ENCODE peak calls at places on chromosomes 11 and 22, in ten cellular contexts. E, T, M, A, N, S, K, Q, I and U are unnamed samples.

GRCh38 chr22:39095971-39096370 is 1.1 kb upstream of the APOBEC3H start:
- DNase-seq in E (no peak), T (no peak), M (no peak), A (no peak), N (no peak), S (no peak), K (no peak), Q (no peak), I (no peak), U (no peak)

GRCh38 chr22:33361581-33361980 is 303.4 kb upstream of the SYN3 start:
- DNase-seq in E (no peak), T (no peak), M (no peak), A (no peak), N (no peak), S (no peak), K (peak; percentile 48), Q (no peak), I (no peak), U (peak; percentile 10)

GRCh38 chr11:16825968-16826367 is 87.5 kb downstream of the C11orf58 start:
- DNase-seq in E (no peak), T (no peak), M (no peak), A (no peak), N (no peak), S (no peak), K (no peak), Q (no peak), I (no peak), U (no peak)

GRCh38 chr11:91768783-91769182 is 455.8 kb upstream of the FAT3 start:
- DNase-seq in E (no peak), T (no peak), M (no peak), A (no peak), N (no peak), S (no peak), K (no peak), Q (no peak), I (no peak), U (no peak)

GRCh38 chr11:33861366-33861765 is 30.5 kb downstream of the LMO2 start:
- DNase-seq in E (no peak), T (no peak), M (no peak), A (no peak), N (no peak), S (no peak), K (no peak), Q (no peak), I (no peak), U (no peak)

GRCh38 chr11:19984048-19984742 is 176.1 kb downstream of the DBX1 start:
- DNase-seq in E (no peak), T (no peak), M (peak; percentile 63), A (no peak), N (no peak), S (no peak), K (no peak), Q (no peak), I (no peak), U (no peak)

GRCh38 chr11:11537372-11537771 is 84.4 kb downstream of the GALNT18 start:
- DNase-seq in E (no peak), T (no peak), M (no peak), A (no peak), N (no peak), S (no peak), K (no peak), Q (no peak), I (no peak), U (no peak)

GRCh38 chr11:104653011-104653806 is 245.1 kb downstream of the CASP12 start:
- DNase-seq in E (no peak), T (no peak), M (no peak), A (no peak), N (peak; percentile 28), S (no peak), K (peak; percentile 39), Q (no peak), I (no peak), U (peak; percentile 21)

DNA sequence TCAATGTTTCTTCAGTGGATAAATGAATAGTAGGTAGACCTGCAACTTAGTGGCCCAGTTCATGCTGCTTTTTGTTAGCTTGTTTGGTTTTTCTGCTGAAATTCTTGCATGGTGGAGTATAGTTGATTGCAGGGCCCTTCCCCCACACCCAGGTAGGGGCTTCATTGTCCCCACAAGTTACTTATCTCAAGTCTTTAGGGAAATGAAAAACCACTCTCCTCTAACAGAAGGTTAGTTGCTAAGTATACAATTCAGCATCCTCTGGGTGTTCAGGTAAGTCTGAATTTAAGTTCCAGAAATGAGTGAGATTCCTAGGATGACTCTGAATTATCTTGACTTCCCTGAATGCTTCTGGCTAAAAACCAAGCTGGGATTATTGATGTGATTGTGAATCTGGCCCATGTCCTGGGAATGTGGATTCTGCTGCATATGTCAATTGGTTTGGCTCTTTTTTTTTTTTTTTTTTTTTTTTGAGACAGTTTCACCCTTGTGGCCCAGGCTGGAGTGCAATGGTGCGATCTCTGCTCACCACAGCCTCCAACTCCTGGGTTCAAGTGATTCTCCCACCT is 40.3 kb downstream of the BCL2L13 start:
- DNase-seq in E (no peak), T (no peak), M (no peak), A (no peak), N (no peak), S (no peak), K (no peak), Q (no peak), I (no peak), U (no peak)
- H3K4me3 ChIP-seq in E (no peak overlapping the region), T (no peak overlapping the region), M (no peak overlapping the region), A (no peak overlapping the region), N (no peak overlapping the region), S (no peak overlapping the region), K (no peak overlapping the region), Q (no peak overlapping the region), I (no peak overlapping the region), U (no peak overlapping the region)

DNA sequence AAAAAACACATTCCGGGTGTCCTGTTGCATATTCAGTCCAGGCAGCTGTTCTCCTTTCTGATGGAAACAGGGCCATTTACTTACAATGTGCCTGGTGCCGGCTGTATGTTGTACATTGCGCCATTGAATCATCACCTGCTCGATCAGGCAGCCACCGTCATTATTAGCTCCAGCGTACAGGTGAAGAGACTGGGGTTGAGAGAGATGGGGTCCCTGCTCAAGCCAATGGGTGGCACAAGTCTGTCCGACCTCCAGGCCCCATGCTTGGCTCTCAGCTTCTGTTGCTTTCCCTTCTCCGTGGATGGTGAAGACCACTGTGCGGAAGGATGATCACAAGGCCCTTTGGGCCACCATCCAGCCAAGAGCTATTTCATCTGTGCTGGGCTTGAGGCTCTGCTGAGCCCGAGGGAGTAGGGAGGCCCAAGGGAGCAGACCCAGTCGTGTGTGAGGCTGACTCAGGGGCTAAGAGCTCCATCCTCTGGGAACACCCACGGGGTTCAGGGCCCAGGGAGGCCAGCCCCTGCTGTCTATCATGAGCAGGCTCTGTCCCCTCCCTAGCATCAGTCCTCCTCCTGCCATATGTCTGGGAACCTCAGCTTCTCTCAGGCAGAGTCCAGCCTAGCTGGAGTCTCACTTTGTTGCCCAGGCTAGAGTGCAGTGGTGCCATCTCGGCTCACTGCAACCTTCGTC is 20.7 kb upstream of the EMID1 start:
- DNase-seq in E (no peak), T (no peak), M (peak; percentile 32), A (no peak), N (no peak), S (no peak), K (no peak), Q (no peak), I (no peak), U (no peak)
- H3K4me3 ChIP-seq in E (no peak overlapping the region), T (no peak overlapping the region), M (no peak overlapping the region), A (no peak overlapping the region), N (no peak overlapping the region), S (no peak overlapping the region), K (no peak overlapping the region), Q (no peak overlapping the region), I (no peak overlapping the region), U (no peak overlapping the region)

GRCh38 chr11:27723685-27724084 is 23.4 kb upstream of the BDNF start:
- DNase-seq in E (no peak), T (no peak), M (no peak), A (no peak), N (no peak), S (no peak), K (peak; percentile 39), Q (no peak), I (no peak), U (no peak)

GRCh38 chr11:27721505-27722116 is 21.4 kb upstream of the BDNF start:
- DNase-seq in E (no peak), T (no peak), M (no peak), A (no peak), N (no peak), S (no peak), K (no peak), Q (no peak), I (no peak), U (no peak)

GRCh38 chr11:27720277-27720830 is 20.1 kb upstream of the BDNF start:
- DNase-seq in E (peak; percentile 68), T (no peak), M (no peak), A (peak; percentile 38), N (peak; percentile 65), S (no peak), K (peak; percentile 69), Q (peak; percentile 88), I (no peak), U (peak; percentile 72)

GRCh38 chr11:27722945-27723344 is 22.7 kb upstream of the BDNF start:
- DNase-seq in E (peak; percentile 24), T (no peak), M (no peak), A (no peak), N (no peak), S (no peak), K (peak; percentile 32), Q (no peak), I (no peak), U (no peak)

DNA sequence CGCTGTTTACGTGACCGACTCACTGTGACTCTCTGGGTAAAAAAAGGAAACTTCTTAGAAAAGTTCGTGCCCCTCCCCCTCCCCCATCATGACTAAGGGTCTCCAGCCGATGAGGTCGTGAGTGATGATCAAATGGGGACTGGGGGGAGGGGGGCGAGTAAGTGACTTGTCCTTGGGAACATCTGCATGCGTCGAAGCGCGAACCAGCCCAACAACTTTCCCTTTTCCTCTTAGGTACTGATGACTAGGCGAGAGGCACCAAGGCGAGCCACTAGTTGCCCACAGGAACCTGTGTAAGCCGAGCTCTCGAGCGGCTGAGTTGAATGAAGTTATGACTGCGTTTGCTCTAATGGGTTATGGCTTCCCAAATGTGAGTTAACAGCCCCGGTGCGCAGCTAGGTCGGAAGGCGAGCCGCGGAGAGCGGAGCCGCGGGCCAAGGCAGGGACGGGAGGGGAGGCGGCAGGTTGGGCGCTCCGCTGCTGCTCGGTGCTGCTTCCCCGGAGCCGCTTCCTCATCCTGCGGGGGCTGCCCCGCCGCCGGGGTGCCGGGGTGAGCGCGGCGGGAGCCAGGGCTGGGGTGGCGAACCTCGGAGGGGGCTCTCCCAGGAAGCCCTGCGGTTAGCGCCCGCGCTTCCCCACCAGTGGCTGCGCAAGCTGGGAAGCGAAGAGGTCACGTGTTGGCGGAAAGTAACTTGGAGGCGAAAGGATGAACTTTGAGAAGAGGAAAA is 22.0 kb upstream of the BDNF start:
- DNase-seq in E (peak; percentile 28), T (no peak), M (no peak), A (no peak), N (peak; percentile 28), S (no peak), K (peak; percentile 60), Q (peak; percentile 36), I (no peak), U (peak; percentile 47)
- H3K4me3 ChIP-seq in E (peak overlapping the region; percentile 44), T (peak overlapping the region; percentile 12), M (peak overlapping the region; percentile 39), A (peak overlapping the region; percentile 48), N (peak overlapping the region; percentile 63), S (no peak overlapping the region), K (peak overlapping the region; percentile 65), Q (peak overlapping the region; percentile 81), I (peak overlapping the region; percentile 63), U (peak overlapping the region; percentile 55)

GRCh38 chr11:111540921-111541208 is 345 bp downstream of the LAYN start:
- DNase-seq in E (no peak), T (no peak), M (no peak), A (no peak), N (no peak), S (no peak), K (no peak), Q (no peak), I (no peak), U (no peak)

GRCh38 chr11:111537336-111537860 is 3.1 kb upstream of the LAYN start:
- DNase-seq in E (no peak), T (no peak), M (no peak), A (no peak), N (no peak), S (no peak), K (no peak), Q (no peak), I (no peak), U (no peak)

GRCh38 chr11:111539426-111540113 is 950 bp upstream of the LAYN start:
- DNase-seq in E (no peak), T (no peak), M (no peak), A (no peak), N (no peak), S (no peak), K (no peak), Q (no peak), I (no peak), U (no peak)

GRCh38 chr11:111540114-111540920 is at the start of gene LAYN:
- DNase-seq in E (peak; percentile 78), T (peak; percentile 82), M (peak; percentile 85), A (peak; percentile 22), N (no peak), S (peak; percentile 18), K (no peak), Q (peak; percentile 33), I (peak; percentile 46), U (peak; percentile 35)

DNA sequence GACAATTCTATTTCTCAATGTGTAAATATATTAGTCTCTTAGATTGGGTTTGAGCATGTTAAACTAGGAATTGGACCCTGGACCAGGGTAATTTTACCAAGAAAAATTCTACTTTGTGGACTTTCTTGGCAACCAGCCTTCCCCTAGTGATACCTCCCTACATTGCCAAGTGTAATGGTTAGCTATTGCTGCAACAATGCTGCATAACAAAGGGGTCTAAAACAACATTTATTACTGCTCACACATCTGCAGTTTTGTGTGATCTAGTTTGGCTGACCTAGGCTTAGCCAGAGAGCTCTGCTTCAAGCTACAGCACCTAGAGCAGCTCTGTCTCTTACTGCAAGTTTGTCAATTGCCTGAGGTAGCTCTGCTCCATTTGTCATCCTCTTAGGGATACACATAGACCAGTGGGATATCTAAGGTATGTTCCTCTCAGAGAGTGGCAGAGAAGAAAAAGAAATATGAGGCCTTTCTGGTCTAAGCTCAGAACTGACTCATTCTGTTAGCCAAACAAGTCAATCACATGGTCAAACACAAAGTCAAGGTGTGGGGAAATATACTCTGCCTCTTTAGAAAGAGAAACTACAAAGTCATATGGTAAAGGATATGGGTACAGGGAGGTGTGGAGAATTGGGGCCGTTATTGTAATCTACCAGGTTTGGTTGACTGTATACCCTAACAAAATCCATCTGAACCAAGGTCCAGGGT is 2.0 kb upstream of the LAYN start:
- DNase-seq in E (no peak), T (no peak), M (no peak), A (no peak), N (no peak), S (no peak), K (peak; percentile 53), Q (no peak), I (no peak), U (no peak)
- H3K4me3 ChIP-seq in E (no peak overlapping the region), T (no peak overlapping the region), M (no peak overlapping the region), A (no peak overlapping the region), N (no peak overlapping the region), S (no peak overlapping the region), K (no peak overlapping the region), Q (no peak overlapping the region), I (no peak overlapping the region), U (no peak overlapping the region)